ENCODE peak calls at places on chromosomes 12 and 14, in six cellular contexts. W is left ventricle myocardium inferior, T is HCT116, Z is dorsolateral prefrontal cortex, M is Peyer's patch, P is suprapubic skin. B is an unnamed sample.

GRCh38 chr12:112116232-112117060 is 7.9 kb upstream of the NAA25 start:
- DNase-seq in W (peak; percentile 72), M (peak; percentile 74), Z (peak; percentile 85), T (peak; percentile 23), P (peak; percentile 70), B (peak; percentile 69)

GRCh38 chr14:38001501-38001900 is 206.2 kb upstream of the SSTR1 start:
- DNase-seq in W (no peak), M (no peak), T (no peak), P (no peak), Z (no peak), B (no peak)

GRCh38 chr12:54038760-54039414 is 6.0 kb downstream of the HOXC5 start:
- DNase-seq in P (peak; percentile 86), M (peak; percentile 65), T (no peak), W (no peak), Z (peak; percentile 33), B (peak; percentile 76)

GRCh38 chr12:58765653-58766554 is 154.4 kb downstream of the LRIG3 start:
- DNase-seq in Z (no peak), T (no peak), P (no peak), M (no peak), W (no peak), B (no peak)

GRCh38 chr12:68040450-68041075 is 51.3 kb downstream of the IFNG-AS1 start:
- DNase-seq in P (no peak), T (peak; percentile 65), Z (peak; percentile 62), M (peak; percentile 90), W (peak; percentile 28), B (peak; percentile 71)

GRCh38 chr14:60349663-60350365 is 100.8 kb downstream of the PPM1A start:
- DNase-seq in P (no peak), M (peak; percentile 65), T (peak; percentile 39), Z (no peak), W (no peak), B (peak; percentile 33)

GRCh38 chr12:94745562-94745961 is 95.2 kb upstream of the TMCC3 start:
- DNase-seq in W (no peak), T (no peak), Z (no peak), P (no peak), M (no peak), B (no peak)

GRCh38 chr12:2154050-2154449 is 101.3 kb downstream of the CACNA1C start:
- DNase-seq in Z (no peak), W (no peak), T (no peak), P (no peak), M (no peak), B (no peak)

GRCh38 chr12:7959278-7960063 is 23.5 kb upstream of the SLC2A3 start:
- DNase-seq in M (peak; percentile 81), P (no peak), T (no peak), W (no peak), Z (no peak), B (no peak)

DNA sequence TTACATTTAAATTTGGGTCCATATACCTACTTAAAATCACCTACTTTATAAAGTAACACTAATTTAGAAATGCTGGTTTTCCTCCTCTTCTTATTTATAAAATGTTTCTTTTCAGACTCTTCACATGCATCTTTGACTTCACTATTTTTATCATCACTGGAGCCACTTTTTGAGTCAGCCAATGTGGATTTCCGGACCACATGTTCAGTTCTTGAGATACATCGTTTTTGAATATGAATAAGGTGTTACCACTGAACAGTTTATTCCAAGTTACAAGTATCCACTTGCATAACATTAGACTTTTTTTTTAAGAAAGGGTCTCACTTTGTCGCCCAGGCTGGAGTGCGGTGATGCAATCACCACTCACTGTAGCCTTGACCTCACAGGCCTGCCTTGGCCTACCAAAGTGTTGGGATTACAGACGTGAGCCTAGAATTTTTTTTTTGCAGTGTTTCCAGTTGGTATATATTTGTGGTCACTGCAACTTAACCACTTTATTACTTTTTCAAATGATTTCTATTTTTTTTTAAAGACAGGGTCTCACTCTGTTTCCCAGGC is 5.7 kb downstream of the FNTB start:
- DNase-seq in T (no peak), P (no peak), W (no peak), M (no peak), Z (no peak), B (no peak)
- H3K27ac ChIP-seq in T (no peak overlapping the region), P (no peak overlapping the region), W (no peak overlapping the region), M (no peak overlapping the region), Z (no peak overlapping the region), B (no peak overlapping the region)

DNA sequence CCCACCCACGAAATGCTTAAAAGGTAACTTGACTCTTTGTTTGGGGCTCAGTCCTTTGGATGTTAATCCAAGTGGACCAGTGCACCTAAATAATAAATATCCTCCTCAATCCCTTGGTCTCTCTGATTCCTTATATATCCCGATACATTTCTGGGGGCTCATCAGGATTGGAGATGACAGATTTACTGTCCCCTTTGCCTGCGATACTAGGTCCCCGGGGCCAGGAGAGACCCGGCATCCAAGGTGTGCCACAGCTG is 26.2 kb downstream of the KLRK1 start:
- DNase-seq in T (no peak), W (no peak), Z (no peak), P (no peak), M (no peak), B (no peak)
- H3K4me3 ChIP-seq in T (peak overlapping the region; percentile 71), W (peak overlapping the region; percentile 75), Z (peak overlapping the region; percentile 78), P (peak overlapping the region; percentile 77), M (peak overlapping the region; percentile 53), B (peak overlapping the region; percentile 65)

DNA sequence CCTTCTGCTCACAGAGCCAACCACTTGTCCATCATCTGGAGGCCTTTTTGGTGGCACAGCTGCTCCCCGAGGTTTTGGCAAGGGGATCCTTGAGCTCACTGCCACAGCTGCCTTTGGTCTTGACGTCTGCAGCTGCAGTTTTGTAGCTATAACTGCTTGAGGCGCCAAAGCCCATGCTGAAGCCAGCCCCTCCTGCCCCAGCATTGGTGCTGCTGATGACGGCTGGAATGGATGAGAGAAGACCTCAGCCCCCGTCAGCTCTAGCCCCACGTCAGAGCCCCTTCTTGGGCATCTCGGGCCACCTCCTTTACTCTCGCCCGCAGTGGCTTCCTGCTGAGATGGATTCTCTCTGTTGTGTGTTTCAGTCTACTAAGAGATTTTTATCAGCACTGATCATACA is 12.3 kb upstream of the KRT74 start:
- DNase-seq in T (no peak), P (no peak), W (no peak), Z (no peak), M (no peak), B (no peak)
- TF ChIP-seq CTCF in T (no peak), P (no peak), W (no peak), Z (no peak), M (no peak), B (no peak)

GRCh38 chr12:642633-643477 is 20.4 kb downstream of the NINJ2 start:
- DNase-seq in M (peak; percentile 93), W (peak; percentile 82), T (no peak), Z (peak; percentile 81), P (peak; percentile 85), B (peak; percentile 78)
- H3K27ac ChIP-seq in M (peak overlapping the region; percentile 98), W (peak overlapping the region; percentile 100), T (peak overlapping the region; percentile 61), Z (peak overlapping the region; percentile 98), P (peak overlapping the region; percentile 97), B (peak overlapping the region; percentile 97)

GRCh38 chr12:9761407-9761736 is 671 bp upstream of the CD69 start:
- DNase-seq in P (no peak), T (no peak), M (no peak), Z (no peak), W (no peak), B (no peak)
- H3K4me3 ChIP-seq in P (no peak overlapping the region), T (no peak overlapping the region), M (peak overlapping the region; percentile 42), Z (no peak overlapping the region), W (no peak overlapping the region), B (no peak overlapping the region)

B was measured in stomach.